ENCODE peak calls at places on chromosomes 16 and 17, in five cellular contexts. One of them, this sample, is unnamed. For H3K4me1, the result is how much of the 10 kb centered on the place peaks cover.

GRCh38 chr16:72149676-72150464 is 22.1 kb downstream of the PMFBP1 start:
- DNase-seq in mammary epithelial cell: no peak
- DNase-seq in upper lobe of left lung: no peak
- DNase-seq in H9: peak
- DNase-seq in upper lobe of right lung: no peak
- DNase-seq in this sample: no peak

GRCh38 chr16:57258910-57259475 is 13.9 kb downstream of the ARL2BP start:
- DNase-seq in H9: no peak
- DNase-seq in upper lobe of left lung: no peak
- DNase-seq in mammary epithelial cell: no peak
- DNase-seq in upper lobe of right lung: peak
- DNase-seq in this sample: no peak

GRCh38 chr17:42667088-42667951 is 8.2 kb downstream of the TUBG2 start:
- DNase-seq in H9: peak
- DNase-seq in mammary epithelial cell: peak
- DNase-seq in upper lobe of left lung: no peak
- DNase-seq in upper lobe of right lung: no peak
- DNase-seq in this sample: peak

GRCh38 chr17:38789185-38789584 is 10.2 kb downstream of the PIP4K2B start:
- DNase-seq in mammary epithelial cell: no peak
- DNase-seq in upper lobe of left lung: no peak
- DNase-seq in H9: no peak
- DNase-seq in upper lobe of right lung: no peak
- DNase-seq in this sample: no peak

GRCh38 chr17:45137561-45138305 is 2.2 kb downstream of the ACBD4 start:
- DNase-seq in H9: no peak
- DNase-seq in mammary epithelial cell: no peak
- DNase-seq in upper lobe of right lung: no peak
- DNase-seq in upper lobe of left lung: no peak
- DNase-seq in this sample: peak

GRCh38 chr16:23506606-23506994 is 3.7 kb downstream of the GGA2 start:
- DNase-seq in upper lobe of left lung: no peak
- DNase-seq in mammary epithelial cell: no peak
- DNase-seq in upper lobe of right lung: no peak
- DNase-seq in H9: no peak
- DNase-seq in this sample: peak

GRCh38 chr17:7113273-7114071 is 1.1 kb downstream of the ASGR2 start:
- DNase-seq in H9: no peak
- DNase-seq in mammary epithelial cell: no peak
- DNase-seq in upper lobe of left lung: no peak
- DNase-seq in upper lobe of right lung: no peak
- DNase-seq in this sample: no peak

GRCh38 chr17:37137906-37138413 is 189.2 kb downstream of the AATF start:
- DNase-seq in upper lobe of left lung: no peak
- DNase-seq in mammary epithelial cell: no peak
- DNase-seq in H9: no peak
- DNase-seq in upper lobe of right lung: no peak
- DNase-seq in this sample: no peak

GRCh38 chr17:47990962-47991731 is 20.2 kb downstream of the CDK5RAP3 start:
- DNase-seq in H9: peak
- DNase-seq in upper lobe of left lung: peak
- DNase-seq in mammary epithelial cell: no peak
- DNase-seq in upper lobe of right lung: no peak
- DNase-seq in this sample: no peak

GRCh38 chr16:85428899-85429775 is 184.0 kb upstream of the GSE1 start:
- DNase-seq in upper lobe of right lung: peak
- DNase-seq in H9: no peak
- DNase-seq in mammary epithelial cell: no peak
- DNase-seq in upper lobe of left lung: peak
- DNase-seq in this sample: no peak

GRCh38 chr16:75794426-75794825 is 68.1 kb upstream of the CPHXL start:
- DNase-seq in upper lobe of left lung: no peak
- DNase-seq in upper lobe of right lung: no peak
- DNase-seq in mammary epithelial cell: no peak
- DNase-seq in H9: no peak
- DNase-seq in this sample: no peak

GRCh38 chr17:35088911-35089845 is 25.7 kb upstream of the RFFL start:
- DNase-seq in mammary epithelial cell: peak
- DNase-seq in H9: peak
- DNase-seq in upper lobe of right lung: peak
- DNase-seq in upper lobe of left lung: peak
- DNase-seq in this sample: peak
- H3K27ac ChIP-seq in mammary epithelial cell: peak
- H3K27ac ChIP-seq in H9: no peak
- H3K27ac ChIP-seq in upper lobe of right lung: peak
- H3K27ac ChIP-seq in upper lobe of left lung: peak
- H3K27ac ChIP-seq in this sample: peak

DNA sequence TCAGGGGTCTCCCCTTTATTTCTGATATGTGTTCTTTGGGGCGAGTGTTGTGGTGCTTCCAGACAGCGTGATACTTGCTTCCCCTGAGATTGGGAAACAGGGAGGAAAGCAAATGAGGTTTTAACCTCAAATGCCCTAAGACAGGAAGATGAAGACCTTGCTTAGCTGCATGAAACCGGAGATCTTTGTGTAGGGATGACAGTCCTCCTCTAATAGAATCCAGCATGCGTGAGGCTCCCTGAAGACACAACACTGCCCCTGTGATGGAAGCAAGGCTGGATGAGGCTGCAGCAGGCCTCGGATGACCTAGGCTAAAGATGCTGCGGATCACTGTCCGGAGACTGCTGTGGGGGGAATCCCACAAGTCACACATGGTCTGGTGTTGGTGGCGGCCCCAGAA is 491.0 kb downstream of the CDH13 start:
- DNase-seq in upper lobe of left lung: no peak
- DNase-seq in upper lobe of right lung: no peak
- DNase-seq in mammary epithelial cell: no peak
- DNase-seq in H9: no peak
- DNase-seq in this sample: no peak
- H3K4me1 ChIP-seq in upper lobe of left lung: under half
- H3K4me1 ChIP-seq in upper lobe of right lung: under half
- H3K4me1 ChIP-seq in mammary epithelial cell: under half
- H3K4me1 ChIP-seq in H9: under half
- H3K4me1 ChIP-seq in this sample: under half

GRCh38 chr17:64066709-64067108 is 46.3 kb upstream of the ICAM2 start:
- DNase-seq in H9: no peak
- DNase-seq in mammary epithelial cell: no peak
- DNase-seq in upper lobe of left lung: no peak
- DNase-seq in upper lobe of right lung: no peak
- DNase-seq in this sample: peak
- H3K27ac ChIP-seq in H9: no peak
- H3K27ac ChIP-seq in mammary epithelial cell: no peak
- H3K27ac ChIP-seq in upper lobe of left lung: no peak
- H3K27ac ChIP-seq in upper lobe of right lung: no peak
- H3K27ac ChIP-seq in this sample: peak

GRCh38 chr16:88687676-88688012 is 1.3 kb upstream of the SNAI3 start:
- DNase-seq in mammary epithelial cell: no peak
- DNase-seq in H9: no peak
- DNase-seq in upper lobe of left lung: no peak
- DNase-seq in upper lobe of right lung: no peak
- DNase-seq in this sample: no peak
- H3K4me1 ChIP-seq in mammary epithelial cell: under half
- H3K4me1 ChIP-seq in H9: under half
- H3K4me1 ChIP-seq in upper lobe of left lung: under half
- H3K4me1 ChIP-seq in upper lobe of right lung: under half
- H3K4me1 ChIP-seq in this sample: under half

DNA sequence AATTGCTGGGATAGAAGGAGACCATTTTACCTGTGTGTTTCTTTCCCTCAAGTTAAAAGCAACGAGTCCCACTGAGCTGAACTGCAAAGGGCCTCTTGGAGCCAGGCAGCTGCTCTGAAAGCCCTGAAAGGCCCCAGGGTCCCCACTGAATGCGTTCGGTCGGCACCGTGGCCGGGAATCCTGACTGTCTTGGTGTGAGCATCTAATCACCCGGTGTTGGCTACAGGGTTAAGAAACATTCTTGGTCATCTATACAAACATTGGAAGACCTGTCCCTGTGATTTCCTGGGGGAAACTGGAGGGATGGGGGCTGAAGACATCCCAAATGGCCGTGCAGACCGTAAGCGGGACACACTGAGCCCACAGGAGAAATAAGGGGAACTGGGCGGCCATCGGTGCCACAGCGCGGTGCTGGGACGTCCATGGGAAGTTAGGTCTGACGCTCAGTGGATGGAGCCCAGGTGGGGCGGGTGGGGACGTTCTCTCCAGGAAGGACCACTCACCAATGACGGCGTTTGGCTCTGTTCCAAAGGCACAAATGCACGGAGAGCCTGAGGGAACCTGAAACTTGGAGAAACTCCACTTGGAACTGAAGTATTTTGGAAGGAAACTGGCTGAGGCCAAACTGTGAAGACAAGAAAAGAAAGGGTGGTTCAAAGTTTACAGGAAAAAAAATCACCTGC is 32.1 kb downstream of the WDR45B start:
- DNase-seq in upper lobe of right lung: no peak
- DNase-seq in mammary epithelial cell: no peak
- DNase-seq in H9: no peak
- DNase-seq in upper lobe of left lung: no peak
- DNase-seq in this sample: no peak
- H3K27ac ChIP-seq in upper lobe of right lung: no peak
- H3K27ac ChIP-seq in mammary epithelial cell: no peak
- H3K27ac ChIP-seq in H9: no peak
- H3K27ac ChIP-seq in upper lobe of left lung: no peak
- H3K27ac ChIP-seq in this sample: no peak

GRCh38 chr17:70050192-70050591 is 24.8 kb upstream of the KCNJ16 start:
- DNase-seq in upper lobe of left lung: no peak
- DNase-seq in upper lobe of right lung: no peak
- DNase-seq in H9: no peak
- DNase-seq in mammary epithelial cell: no peak
- DNase-seq in this sample: no peak

GRCh38 chr17:70048020-70048419 is 27.0 kb upstream of the KCNJ16 start:
- DNase-seq in upper lobe of right lung: no peak
- DNase-seq in H9: no peak
- DNase-seq in upper lobe of left lung: no peak
- DNase-seq in mammary epithelial cell: no peak
- DNase-seq in this sample: no peak

GRCh38 chr17:70054961-70055360 is 20.1 kb upstream of the KCNJ16 start:
- DNase-seq in upper lobe of right lung: no peak
- DNase-seq in mammary epithelial cell: no peak
- DNase-seq in H9: no peak
- DNase-seq in upper lobe of left lung: no peak
- DNase-seq in this sample: no peak

GRCh38 chr17:70050931-70051330 is 24.1 kb upstream of the KCNJ16 start:
- DNase-seq in upper lobe of left lung: no peak
- DNase-seq in upper lobe of right lung: no peak
- DNase-seq in mammary epithelial cell: no peak
- DNase-seq in H9: no peak
- DNase-seq in this sample: no peak

DNA sequence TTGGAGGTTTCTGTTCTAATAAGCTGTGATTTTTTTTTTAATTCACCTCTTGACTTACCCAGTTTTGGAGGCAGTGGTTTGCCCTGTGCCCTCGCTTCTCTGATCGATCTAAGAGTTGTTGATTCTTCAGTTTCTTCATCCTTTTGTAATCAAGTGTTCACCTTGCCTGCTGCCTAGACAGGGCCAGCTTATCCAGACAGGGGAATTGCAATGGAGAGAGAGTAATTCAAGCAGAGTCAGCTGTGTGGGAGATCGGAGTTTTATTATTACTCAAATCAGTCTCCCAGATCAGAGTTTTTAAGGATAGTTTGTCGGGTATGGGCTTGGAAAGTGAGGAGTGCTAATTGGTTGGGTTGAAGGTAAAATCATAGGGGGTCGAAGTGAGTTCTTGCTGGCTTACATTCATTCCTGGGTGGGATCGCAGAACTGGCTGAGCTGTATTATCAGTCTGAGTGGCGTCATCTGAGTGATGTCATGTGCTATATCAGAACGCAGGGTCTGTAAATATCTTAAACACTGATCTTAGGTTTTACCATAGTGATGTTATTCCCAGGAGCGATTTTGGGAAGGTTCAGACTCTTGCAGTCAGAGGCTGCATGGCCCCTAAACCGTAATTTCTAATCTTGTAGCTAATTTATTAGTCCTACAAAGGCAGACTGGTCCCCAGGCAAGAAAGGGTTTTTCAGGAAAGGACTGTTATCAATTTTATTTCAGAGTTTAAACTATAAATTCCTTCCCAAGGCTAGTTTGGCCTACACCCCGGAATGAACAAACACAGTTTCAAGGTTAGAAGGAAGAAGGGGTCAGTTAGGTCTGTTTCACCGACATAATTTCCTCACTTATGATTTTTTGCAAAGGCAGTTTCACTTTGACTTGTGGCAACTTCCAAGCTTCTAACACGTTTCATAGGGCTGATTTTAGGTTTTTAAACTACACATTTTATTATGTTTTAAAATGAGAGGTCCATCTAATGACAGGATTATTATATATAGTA is 21.5 kb upstream of the KCNJ16 start:
- DNase-seq in upper lobe of left lung: no peak
- DNase-seq in upper lobe of right lung: no peak
- DNase-seq in H9: no peak
- DNase-seq in mammary epithelial cell: no peak
- DNase-seq in this sample: no peak
- H3K4me1 ChIP-seq in upper lobe of left lung: under half
- H3K4me1 ChIP-seq in upper lobe of right lung: under half
- H3K4me1 ChIP-seq in H9: under half
- H3K4me1 ChIP-seq in mammary epithelial cell: under half
- H3K4me1 ChIP-seq in this sample: under half

DNA sequence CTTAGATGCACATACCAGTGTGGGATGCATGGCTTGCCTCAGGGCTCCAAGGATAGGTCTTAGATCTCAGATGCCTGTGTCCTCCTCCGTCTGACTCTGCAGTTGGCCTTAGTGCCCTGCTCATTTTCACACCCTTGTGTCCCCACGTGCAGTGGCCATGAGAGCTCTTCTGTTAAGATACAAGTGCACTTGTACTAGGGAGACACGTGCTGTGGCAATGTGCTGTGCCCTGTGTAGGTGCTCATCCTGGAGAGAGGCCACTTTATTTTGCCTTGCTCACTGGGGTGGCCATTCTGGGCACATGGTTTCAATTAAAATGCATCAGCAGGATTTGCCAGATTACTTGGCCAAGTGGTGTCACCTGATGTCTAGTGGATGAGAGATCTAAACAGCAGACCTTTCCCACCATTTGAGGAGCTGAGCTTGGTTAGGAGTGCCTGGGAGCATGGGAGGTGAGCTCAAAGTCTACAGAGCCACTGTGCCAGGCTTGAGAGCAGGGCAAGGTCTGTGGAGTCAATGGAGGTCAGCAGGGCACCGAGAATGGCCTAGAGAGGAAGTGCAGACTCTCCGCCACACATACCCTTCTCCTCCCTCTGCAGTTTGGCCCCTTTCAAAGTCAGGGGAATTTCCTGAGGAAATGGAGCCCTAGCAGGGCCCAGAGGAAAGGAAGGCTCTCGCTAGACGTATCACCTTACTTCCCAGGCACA is 25.2 kb upstream of the SMPD3 start:
- DNase-seq in upper lobe of right lung: peak
- DNase-seq in H9: no peak
- DNase-seq in upper lobe of left lung: no peak
- DNase-seq in mammary epithelial cell: no peak
- DNase-seq in this sample: peak
- H3K27ac ChIP-seq in upper lobe of right lung: no peak
- H3K27ac ChIP-seq in H9: no peak
- H3K27ac ChIP-seq in upper lobe of left lung: no peak
- H3K27ac ChIP-seq in mammary epithelial cell: no peak
- H3K27ac ChIP-seq in this sample: no peak

DNA sequence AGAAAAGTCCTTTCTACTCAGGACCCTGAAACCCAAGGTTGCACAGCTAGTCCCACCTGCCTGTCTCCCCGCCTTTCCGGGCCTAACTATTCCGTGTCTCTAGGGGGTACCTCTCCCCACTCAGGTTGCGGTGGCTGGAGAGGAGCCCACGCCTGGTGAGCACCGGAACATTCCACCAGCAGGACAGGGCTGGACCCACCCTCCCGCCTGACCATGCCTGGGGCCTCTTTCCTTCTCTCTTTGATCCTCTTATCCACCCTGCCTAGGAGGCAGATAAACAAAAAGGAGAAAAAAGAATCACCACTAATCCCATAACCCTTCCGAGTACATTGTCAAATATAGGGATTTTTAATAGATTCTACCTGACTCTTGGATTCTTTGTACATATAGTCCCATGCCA is 10.9 kb downstream of the LLGL2 start:
- DNase-seq in upper lobe of right lung: no peak
- DNase-seq in mammary epithelial cell: no peak
- DNase-seq in upper lobe of left lung: no peak
- DNase-seq in H9: no peak
- DNase-seq in this sample: peak
- H3K4me1 ChIP-seq in upper lobe of right lung: under half
- H3K4me1 ChIP-seq in mammary epithelial cell: under half
- H3K4me1 ChIP-seq in upper lobe of left lung: under half
- H3K4me1 ChIP-seq in H9: under half
- H3K4me1 ChIP-seq in this sample: under half